ENCODE peak calls at places on chromosomes 6 and 20, in five cellular contexts. L is HepG2, Z is K562, O is SK-N-SH, V is GM12878. S is an unnamed sample.
A peak's percentile ranks its signal among the peaks of the same experiment; 100 is the strongest.

GRCh38 chr20:539848-540247 is 3.7 kb downstream of the CSNK2A1 start:
- DNase-seq in Z (peak; percentile 21), O (no peak), L (peak; percentile 51), V (no peak), S (no peak)

GRCh38 chr6:170160628-170161611 is 130.0 kb downstream of the DLL1 start:
- DNase-seq in V (no peak), O (no peak), Z (no peak), L (no peak), S (no peak)

GRCh38 chr6:119612871-119613515 is 263.4 kb upstream of the MAN1A1 start:
- DNase-seq in V (no peak), Z (no peak), O (no peak), L (no peak), S (no peak)

GRCh38 chr6:10404107-10404798 is 10.6 kb downstream of the TFAP2A start:
- DNase-seq in L (no peak), Z (peak; percentile 99), V (peak; percentile 79), O (peak; percentile 99), S (peak; percentile 94)

GRCh38 chr20:57841297-57841866 is 131.6 kb upstream of the PMEPA1 start:
- DNase-seq in L (no peak), O (no peak), Z (no peak), V (no peak), S (no peak)

GRCh38 chr20:35791823-35792222 is 20.0 kb downstream of the PHF20 start:
- DNase-seq in O (no peak), Z (no peak), L (no peak), V (no peak), S (peak; percentile 67)

GRCh38 chr6:112017169-112017568 is 36.7 kb upstream of the CCN6 start:
- DNase-seq in Z (no peak), O (no peak), L (no peak), V (no peak), S (no peak)

GRCh38 chr6:1606533-1607235 is 3.0 kb upstream of the FOXC1 start:
- DNase-seq in L (no peak), Z (no peak), V (no peak), O (peak; percentile 31), S (no peak)

GRCh38 chr20:58576590-58576944 is 61.4 kb upstream of the APCDD1L start:
- DNase-seq in Z (no peak), V (no peak), O (no peak), L (no peak), S (no peak)

GRCh38 chr6:139051396-139052070 is 23.0 kb downstream of the ABRACL start:
- DNase-seq in L (no peak), O (no peak), V (no peak), Z (no peak), S (no peak)

GRCh38 chr6:142240203-142240602 is 61.6 kb upstream of the ADGRG6 start:
- DNase-seq in V (no peak), Z (no peak), L (no peak), O (no peak), S (no peak)

GRCh38 chr6:131014080-131014776 is 48.8 kb downstream of the EPB41L2 start:
- DNase-seq in L (no peak), O (no peak), Z (no peak), V (no peak), S (no peak)

GRCh38 chr6:37819802-37820712 is 530 bp downstream of the ZFAND3 start:
- DNase-seq in L (peak; percentile 54), V (peak; percentile 25), Z (no peak), O (peak; percentile 64), S (peak; percentile 52)

GRCh38 chr20:3237958-3238615 is 903 bp downstream of the SLC4A11 start:
- DNase-seq in O (peak; percentile 57), V (no peak), L (no peak), Z (peak; percentile 16), S (no peak)

GRCh38 chr20:15081301-15081700 is 743.9 kb upstream of the FLRT3 start:
- DNase-seq in O (no peak), Z (no peak), V (no peak), L (no peak), S (no peak)

GRCh38 chr20:51457281-51457932 is 85.1 kb downstream of the NFATC2 start:
- DNase-seq in L (no peak), O (peak; percentile 44), V (no peak), Z (no peak), S (peak; percentile 72)

GRCh38 chr6:99458319-99458718 is 33.2 kb upstream of the PNISR start:
- DNase-seq in O (no peak), V (no peak), L (peak; percentile 47), Z (peak; percentile 12), S (peak; percentile 25)

GRCh38 chr20:2521369-2522305 is 12.9 kb upstream of the ZNF343 start:
- DNase-seq in L (peak; percentile 45), Z (peak; percentile 34), V (no peak), O (peak; percentile 49), S (no peak)

GRCh38 chr6:138455746-138456392 is 43.4 kb downstream of the NHSL1 start:
- DNase-seq in V (peak; percentile 77), L (no peak), Z (no peak), O (no peak), S (no peak)

GRCh38 chr20:41178495-41178894 is 41.2 kb downstream of the PLCG1 start:
- DNase-seq in V (no peak), Z (no peak), O (no peak), L (no peak), S (no peak)

GRCh38 chr6:41132254-41132653 is 21.9 kb downstream of the TREML1 start:
- DNase-seq in O (no peak), Z (no peak), V (no peak), L (no peak), S (no peak)

GRCh38 chr20:371755-372542 is 8.6 kb upstream of the TRIB3 start:
- DNase-seq in L (peak; percentile 99), Z (peak; percentile 79), O (no peak), V (no peak), S (peak; percentile 98)

GRCh38 chr6:67683960-67684359 is 951.1 kb upstream of the ADGRB3 start:
- DNase-seq in O (no peak), Z (no peak), L (no peak), V (no peak), S (peak; percentile 58)

GRCh38 chr20:5996765-5997164 is 46.3 kb downstream of the MCM8 start:
- DNase-seq in O (no peak), L (no peak), Z (no peak), V (peak; percentile 40), S (peak; percentile 83)

GRCh38 chr6:37125779-37126553 is 44.0 kb upstream of the PIM1 start:
- DNase-seq in L (peak; percentile 75), V (no peak), O (no peak), Z (no peak), S (no peak)

GRCh38 chr20:12090920-12091319 is 173.2 kb downstream of the BTBD3 start:
- DNase-seq in O (no peak), V (no peak), Z (no peak), L (no peak), S (peak; percentile 37)

GRCh38 chr20:12095224-12095623 is 177.5 kb downstream of the BTBD3 start:
- DNase-seq in Z (no peak), L (no peak), V (no peak), O (no peak), S (no peak)

GRCh38 chr20:12098411-12098810 is 180.7 kb downstream of the BTBD3 start:
- DNase-seq in O (no peak), L (no peak), Z (no peak), V (no peak), S (no peak)

DNA sequence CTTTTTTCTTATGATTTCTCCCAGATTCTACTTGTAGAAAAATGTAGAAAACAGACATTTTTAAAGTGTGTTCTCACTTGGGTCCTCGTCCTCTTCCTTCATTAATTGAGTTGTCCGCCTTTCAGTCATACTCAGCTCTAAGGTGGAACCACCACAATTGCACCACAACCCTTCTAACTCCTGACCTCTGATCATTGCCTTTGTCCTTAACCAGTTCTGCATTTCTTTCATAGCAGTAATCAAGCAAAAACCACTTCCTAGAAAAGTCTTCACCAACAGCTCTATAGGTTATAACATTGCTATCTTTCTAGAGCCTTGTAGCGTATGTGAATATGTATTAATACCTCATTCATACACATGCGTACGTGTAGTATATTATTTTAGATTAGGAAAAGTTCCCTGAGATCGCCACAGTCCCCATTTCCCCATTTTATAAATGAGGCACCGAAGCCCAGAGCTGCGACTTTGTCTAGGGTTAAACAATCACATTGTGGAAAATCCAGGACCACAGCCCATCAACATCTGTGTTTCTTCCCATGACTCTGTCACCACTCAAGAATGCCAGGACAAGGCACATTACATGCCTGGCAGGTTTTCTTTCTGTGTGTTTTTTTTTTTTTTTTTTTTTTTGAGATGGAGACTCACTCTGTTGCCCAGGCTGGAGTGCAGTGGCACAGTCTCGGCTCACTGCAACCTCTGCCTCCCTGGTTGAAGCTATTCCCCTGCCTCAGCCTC is 175.5 kb downstream of the BTBD3 start:
- DNase-seq in V (no peak), L (no peak), Z (no peak), O (no peak), S (peak; percentile 72)
- TF ChIP-seq REST in V (no peak), L (no peak), Z (no peak), O (no peak), S (no peak)

GRCh38 chr6:149306967-149307366 is 10.5 kb upstream of the TAB2 start:
- DNase-seq in L (no peak), O (no peak), Z (no peak), V (no peak), S (no peak)
- TF ChIP-seq GABPA in L (no peak), O (no peak), Z (no peak), V (no peak), S (no peak)

GRCh38 chr6:52725133-52725529 is 38.1 kb downstream of the GSTA2 start:
- DNase-seq in V (no peak), Z (no peak), L (no peak), O (no peak), S (no peak)
- TF ChIP-seq REST in V (no peak), Z (no peak), L (no peak), O (no peak), S (no peak)

GRCh38 chr6:116682334-116682712 is 1.3 kb downstream of the KPNA5 start:
- DNase-seq in O (peak; percentile 17), Z (no peak), V (peak; percentile 27), L (no peak), S (peak; percentile 65)
- TF ChIP-seq GABPA in O (no peak), Z (no peak), V (no peak), L (no peak), S (no peak)

DNA sequence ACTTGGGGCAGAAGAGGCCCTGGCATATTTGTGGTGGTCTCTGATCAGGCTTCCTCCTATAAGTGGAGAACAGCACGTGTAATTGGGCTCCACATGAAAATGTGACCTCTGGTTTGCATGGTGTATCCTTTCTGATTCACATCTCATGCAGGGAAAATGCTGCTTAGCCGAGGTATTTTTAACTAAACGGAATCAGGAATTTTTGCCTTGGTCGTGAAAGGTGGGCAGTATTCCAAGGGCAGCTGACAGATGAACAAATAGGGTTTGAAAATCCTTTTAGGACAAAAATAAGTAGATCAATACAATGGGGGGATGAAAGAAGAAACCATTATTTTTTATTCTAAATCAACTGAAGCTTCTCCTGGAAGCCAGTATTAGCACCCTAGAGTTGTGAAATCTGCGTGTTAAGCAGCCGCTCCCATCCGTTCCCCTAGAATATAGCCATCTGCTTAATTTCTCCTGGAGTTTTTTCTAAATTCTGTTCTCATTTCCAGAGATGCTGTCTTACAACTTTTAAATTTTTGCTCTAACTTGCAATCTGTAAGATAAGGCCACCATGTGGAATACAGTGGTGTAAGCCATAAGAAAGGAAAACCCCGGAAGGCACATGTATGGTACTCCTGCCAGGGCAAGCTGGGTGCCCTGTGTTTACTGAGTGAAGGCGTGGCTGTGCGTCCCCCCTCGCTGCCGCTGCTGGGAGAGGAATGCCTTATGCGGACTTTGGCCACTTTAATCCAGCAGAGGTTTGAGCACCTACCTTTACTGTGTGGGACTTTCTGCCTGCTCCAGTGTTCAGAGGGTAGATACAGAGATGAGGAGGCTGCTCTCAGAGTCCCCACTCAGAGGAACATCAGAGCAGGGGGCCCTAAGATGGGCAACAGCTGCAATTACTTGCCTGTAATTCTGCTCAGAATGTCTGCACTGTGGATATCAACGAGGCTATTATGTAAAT is 52.4 kb downstream of the SYNJ2 start:
- DNase-seq in V (no peak), Z (no peak), L (peak; percentile 93), O (no peak), S (no peak)
- TF ChIP-seq REST in V (no peak), Z (no peak), L (no peak), O (no peak), S (no peak)

S was measured in HL-60.